ENCODE peak calls at places on chromosomes 7 and 10, in six cellular contexts. B, G, I, Y, U and A are unnamed samples.

GRCh38 chr10:80204801-80205477 is 398 bp downstream of the ANXA11 start:
- DNase-seq in Y (no peak), G (peak), U (no peak), I (peak), B (peak), A (no peak)

GRCh38 chr10:98459385-98459784 is 12.7 kb upstream of the HPS1 start:
- DNase-seq in I (no peak), G (no peak), Y (no peak), U (no peak), B (no peak), A (no peak)

GRCh38 chr10:6220418-6221191 is 17.9 kb downstream of the PFKFB3 start:
- DNase-seq in I (no peak), B (no peak), G (no peak), Y (no peak), U (no peak), A (no peak)

GRCh38 chr10:66307826-66308225 is 618.0 kb upstream of the LRRTM3 start:
- DNase-seq in U (no peak), G (no peak), Y (no peak), I (no peak), B (no peak), A (no peak)

GRCh38 chr10:122637371-122637770 is 62.3 kb downstream of the C10orf120 start:
- DNase-seq in U (no peak), Y (no peak), B (no peak), G (no peak), I (no peak), A (no peak)

GRCh38 chr7:111640416-111640815 is 78.1 kb upstream of the IMMP2L start:
- DNase-seq in I (no peak), U (no peak), G (no peak), Y (no peak), B (no peak), A (no peak)

GRCh38 chr7:21908746-21909145 is 37.0 kb downstream of the CDCA7L start:
- DNase-seq in B (no peak), Y (no peak), G (no peak), I (no peak), U (no peak), A (no peak)

GRCh38 chr10:131729938-131730660 is 170.7 kb upstream of the PPP2R2D start:
- DNase-seq in Y (peak), B (no peak), I (no peak), G (no peak), U (no peak), A (no peak)

GRCh38 chr10:77350711-77351119 is 286.9 kb downstream of the KCNMA1 start:
- DNase-seq in Y (no peak), I (peak), B (peak), U (no peak), G (peak), A (no peak)

GRCh38 chr7:128365432-128365831 is 3.9 kb upstream of the PRRT4 start:
- DNase-seq in B (no peak), G (no peak), U (no peak), Y (no peak), I (no peak), A (no peak)

GRCh38 chr7:117830422-117830954 is 42.8 kb downstream of the CTTNBP2 start:
- DNase-seq in I (peak), B (no peak), G (no peak), Y (no peak), U (no peak), A (no peak)

GRCh38 chr7:156920076-156920475 is 27.1 kb upstream of the LMBR1 start:
- DNase-seq in B (no peak), I (no peak), Y (no peak), U (no peak), G (no peak), A (no peak)

GRCh38 chr7:158824028-158824427 is 5.3 kb downstream of the ESYT2 start:
- DNase-seq in G (no peak), U (no peak), Y (no peak), I (no peak), B (no peak), A (no peak)

DNA sequence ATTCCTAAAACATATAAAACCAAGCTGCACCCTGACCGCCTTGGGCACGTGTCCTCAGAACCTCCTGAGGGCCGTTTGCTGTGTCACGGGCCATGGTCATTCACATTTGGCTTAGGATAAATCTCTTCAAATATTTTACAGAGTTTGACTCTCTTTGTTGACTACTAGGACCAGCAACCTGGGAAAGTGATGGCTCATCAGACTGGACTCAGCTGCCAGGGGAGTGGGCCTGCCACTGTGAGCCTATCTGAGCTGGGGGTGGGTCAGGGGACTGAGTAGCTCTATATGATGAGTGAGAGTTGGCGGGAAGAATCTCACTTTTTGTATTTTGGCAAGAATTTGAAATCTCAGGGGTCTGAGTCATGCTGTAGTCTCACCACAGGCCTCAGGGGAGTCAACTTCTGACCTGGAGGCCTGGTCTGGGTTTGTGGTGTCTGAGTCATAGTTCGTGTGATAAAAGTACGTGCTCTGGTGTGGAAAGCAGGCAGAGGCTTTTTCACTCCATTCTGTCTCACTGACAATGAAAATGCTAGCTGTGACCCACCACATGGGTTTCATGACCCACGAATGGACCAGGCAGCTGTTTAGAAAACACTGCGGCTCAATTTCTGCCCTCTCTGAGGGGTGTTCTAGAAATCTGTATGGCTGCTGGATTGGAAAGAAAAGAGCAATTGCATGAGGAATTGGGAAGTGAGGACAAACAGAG is 4.2 kb upstream of the UPP1 start:
- DNase-seq in I (peak), G (peak), U (no peak), Y (no peak), B (peak), A (no peak)
- H4K8ac ChIP-seq in I (no peak), G (peak), U (peak), Y (no peak), B (peak), A (no peak)

DNA sequence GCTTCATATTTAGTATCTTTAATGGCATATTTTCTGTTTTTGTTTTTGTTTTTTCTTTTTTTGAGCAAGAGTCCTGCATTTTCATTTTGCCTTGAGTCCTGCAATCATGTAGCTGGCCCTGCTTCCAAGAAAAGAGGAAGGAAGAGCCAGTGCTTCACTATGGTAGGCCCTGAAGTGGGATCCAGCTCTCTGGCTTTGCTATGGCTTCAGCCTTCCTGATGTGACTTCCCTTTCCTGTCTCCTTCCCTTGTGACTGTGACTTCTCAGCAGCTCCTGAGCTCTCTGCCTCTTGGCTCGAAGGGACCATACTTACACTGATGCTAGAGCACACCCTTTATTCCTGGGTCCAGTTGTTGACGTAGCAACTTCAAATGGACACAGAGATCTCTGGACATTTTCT is 512.3 kb downstream of the INHBA start:
- DNase-seq in G (no peak), B (no peak), U (no peak), Y (no peak), I (no peak), A (no peak)
- H2AFZ ChIP-seq in G (peak), B (no peak), U (no peak), Y (no peak), I (no peak), A (peak)

GRCh38 chr10:89536013-89536354 is 590 bp upstream of the SLC16A12 start:
- DNase-seq in B (no peak), U (no peak), G (no peak), Y (no peak), I (no peak), A (no peak)

GRCh38 chr10:89532476-89532875 is 2.9 kb downstream of the SLC16A12 start:
- DNase-seq in G (no peak), U (no peak), I (no peak), B (no peak), Y (no peak), A (no peak)

GRCh38 chr10:89535185-89536012 is at the start of gene SLC16A12:
- DNase-seq in I (peak), B (peak), Y (peak), G (no peak), U (peak), A (peak)

GRCh38 chr10:89534826-89535166 is 598 bp downstream of the SLC16A12 start:
- DNase-seq in U (no peak), B (no peak), G (no peak), I (no peak), Y (no peak), A (no peak)

GRCh38 chr10:89531359-89531758 is 4.0 kb downstream of the SLC16A12 start:
- DNase-seq in I (no peak), G (no peak), Y (no peak), U (no peak), B (no peak), A (no peak)
- H4K91ac ChIP-seq in I (no peak), G (peak), Y (no peak), U (no peak), B (no peak), A (no peak)

DNA sequence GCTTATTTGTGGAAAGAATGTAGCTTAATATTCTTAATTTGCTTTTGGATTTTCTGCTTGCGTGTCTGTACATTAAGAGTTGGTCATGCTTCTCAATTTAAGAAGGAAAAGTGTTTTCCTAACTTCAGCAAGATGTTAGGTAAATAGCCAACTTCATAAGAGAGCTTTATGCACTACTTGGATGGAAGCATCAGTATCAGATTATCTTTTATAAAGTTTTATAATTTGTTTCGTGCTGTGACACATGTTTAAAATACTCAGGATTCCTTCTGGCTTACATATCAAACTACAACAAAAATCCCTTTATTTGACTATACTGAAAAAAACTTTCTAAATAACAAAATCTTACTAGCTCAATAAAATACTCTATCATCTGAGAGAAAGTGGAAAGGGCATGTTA is 34.8 kb upstream of the AGR2 start:
- DNase-seq in B (peak), Y (no peak), U (no peak), G (peak), I (no peak), A (no peak)
- H4K8ac ChIP-seq in B (no peak), Y (no peak), U (no peak), G (no peak), I (no peak), A (no peak)

DNA sequence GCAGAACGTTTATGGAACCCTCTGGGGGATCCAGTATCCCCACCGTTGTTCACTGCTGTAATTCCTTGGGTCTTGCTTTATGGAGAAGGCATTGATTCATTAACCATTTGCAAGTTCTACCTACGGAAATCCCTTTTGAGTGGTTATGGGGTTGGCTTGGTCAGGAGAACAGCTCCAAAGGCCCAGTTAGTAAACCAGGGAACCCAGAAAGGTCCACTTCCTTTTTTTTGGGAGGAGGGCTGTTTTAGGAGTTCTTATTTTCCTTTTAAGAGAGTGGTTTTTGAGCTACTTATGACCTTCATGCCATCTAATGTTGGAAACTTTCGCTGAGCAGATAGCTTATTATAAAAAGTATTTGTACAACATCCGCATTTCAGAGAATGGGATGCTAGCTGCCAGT is 1.3 kb downstream of the POR start:
- DNase-seq in G (no peak), Y (no peak), U (no peak), B (no peak), I (no peak), A (no peak)
- H2AFZ ChIP-seq in G (peak), Y (no peak), U (no peak), B (no peak), I (no peak), A (no peak)

DNA sequence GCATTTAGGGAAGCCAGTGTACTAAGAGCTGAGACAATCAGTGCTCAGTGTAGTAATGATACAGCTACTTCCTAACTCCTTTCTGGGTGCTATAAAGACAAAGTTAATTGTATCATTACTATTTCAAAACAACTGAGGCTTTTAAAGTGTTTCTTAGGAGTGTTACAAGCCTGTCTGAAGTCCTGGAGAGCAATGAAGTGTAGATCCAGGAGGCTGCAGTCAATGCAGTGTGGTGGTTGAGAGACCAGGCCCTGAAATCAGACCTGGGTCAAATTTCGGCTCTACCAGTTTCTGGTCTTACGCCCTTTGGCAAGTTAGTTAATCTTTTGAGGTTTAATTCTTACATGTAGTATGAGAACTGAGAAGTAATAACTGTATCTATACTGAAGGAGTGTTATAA is 387.0 kb downstream of the SDK1 start:
- DNase-seq in I (no peak), G (no peak), B (no peak), U (no peak), Y (no peak), A (no peak)
- H4K91ac ChIP-seq in I (no peak), G (no peak), B (no peak), U (no peak), Y (no peak), A (no peak)

GRCh38 chr10:81218307-81218706 is 656.7 kb upstream of the NRG3 start:
- DNase-seq in B (no peak), Y (no peak), G (no peak), U (no peak), I (no peak), A (no peak)

GRCh38 chr10:81215498-81215897 is 659.5 kb upstream of the NRG3 start:
- DNase-seq in G (no peak), B (no peak), U (no peak), Y (no peak), I (peak), A (no peak)

GRCh38 chr10:81216949-81217348 is 658.0 kb upstream of the NRG3 start:
- DNase-seq in Y (no peak), B (no peak), G (no peak), I (no peak), U (no peak), A (no peak)

GRCh38 chr10:81213360-81213759 is 661.6 kb upstream of the NRG3 start:
- DNase-seq in B (no peak), I (no peak), Y (no peak), U (no peak), G (no peak), A (no peak)
- H4K8ac ChIP-seq in B (no peak), I (no peak), Y (no peak), U (no peak), G (no peak), A (no peak)

GRCh38 chr7:37015353-37016034 is 291.2 kb upstream of the AOAH start:
- DNase-seq in B (no peak), Y (no peak), G (no peak), I (no peak), U (no peak), A (no peak)
- H2AFZ ChIP-seq in B (no peak), Y (no peak), G (no peak), I (no peak), U (no peak), A (no peak)